ENCODE peak calls at places on chromosome 6, in nine cellular contexts. Y is PC-3, O is HCT116, P is neural progenitor cell, B is GM23338, N is GM23248, F is SK-N-SH, I is MM.1S, K is hepatocyte. D is an unnamed sample.

GRCh38 chr6:165117121-165117520 is 192.3 kb downstream of the C6orf118 start:
- DNase-seq in O (no peak), K (no peak), Y (no peak), P (no peak), N (peak; percentile 85), F (no peak), B (no peak), I (no peak), D (no peak)

GRCh38 chr6:106973018-106973840 is 1.3 kb downstream of the CD24 start:
- DNase-seq in F (peak; percentile 79), B (peak; percentile 66), P (peak; percentile 74), K (peak; percentile 49), N (no peak), I (no peak), O (no peak), Y (no peak), D (peak; percentile 63)

GRCh38 chr6:61989616-61990015 is 296.4 kb downstream of the KHDRBS2 start:
- DNase-seq in P (no peak), I (no peak), K (no peak), B (no peak), N (no peak), F (no peak), Y (no peak), O (no peak), D (no peak)

GRCh38 chr6:136158398-136158797 is 91.7 kb downstream of the MTFR2 start:
- DNase-seq in B (no peak), O (no peak), Y (no peak), K (peak; percentile 34), F (no peak), N (no peak), P (no peak), I (no peak), D (no peak)

GRCh38 chr6:8074213-8074612 is 10.0 kb upstream of the BLOC1S5 start:
- DNase-seq in P (no peak), O (no peak), B (no peak), Y (no peak), I (no peak), N (peak; percentile 60), F (no peak), K (no peak), D (no peak)

GRCh38 chr6:124683507-124683906 is 278.7 kb upstream of the RNF217 start:
- DNase-seq in Y (no peak), K (no peak), O (no peak), F (no peak), B (peak; percentile 72), I (no peak), P (peak; percentile 80), N (no peak), D (peak; percentile 43)

GRCh38 chr6:154500769-154501171 is 9.7 kb downstream of the CNKSR3 start:
- DNase-seq in B (peak; percentile 72), N (peak; percentile 45), F (peak; percentile 35), I (no peak), O (no peak), Y (peak; percentile 18), K (peak; percentile 34), P (peak; percentile 43), D (no peak)

GRCh38 chr6:72787521-72788031 is 165.7 kb downstream of the KCNQ5 start:
- DNase-seq in F (no peak), B (peak; percentile 64), K (peak; percentile 33), N (peak; percentile 81), O (no peak), I (no peak), P (peak; percentile 36), Y (peak; percentile 59), D (no peak)

GRCh38 chr6:140217283-140217682 is 842.8 kb upstream of the CITED2 start:
- DNase-seq in Y (no peak), F (no peak), O (no peak), P (no peak), B (no peak), I (no peak), N (no peak), K (no peak), D (no peak)

GRCh38 chr6:13615802-13616140 is 636 bp downstream of the NOL7 start:
- DNase-seq in O (no peak), Y (peak; percentile 41), B (peak; percentile 56), K (peak; percentile 74), P (peak; percentile 71), N (peak; percentile 87), I (peak; percentile 25), F (peak; percentile 54), D (peak; percentile 48)

GRCh38 chr6:15962449-15962764 is 166.5 kb upstream of the MYLIP start:
- DNase-seq in O (no peak), Y (peak; percentile 13), I (no peak), P (no peak), K (no peak), F (no peak), B (peak; percentile 2), N (peak; percentile 84), D (peak; percentile 22)
- H2AFZ ChIP-seq in O (no peak overlapping the region), Y (no peak overlapping the region), I (no peak overlapping the region), P (no peak overlapping the region), K (peak overlapping the region; percentile 20), F (peak overlapping the region; percentile 4), B (peak overlapping the region; percentile 49), N (peak overlapping the region; percentile 72), D (peak overlapping the region; percentile 42)

GRCh38 chr6:87116922-87117321 is 22.0 kb upstream of the CGA start:
- DNase-seq in F (no peak), B (no peak), N (no peak), K (no peak), P (no peak), I (no peak), Y (no peak), O (no peak), D (no peak)

GRCh38 chr6:87110639-87111038 is 15.7 kb upstream of the CGA start:
- DNase-seq in P (no peak), I (no peak), Y (no peak), O (no peak), K (no peak), N (no peak), F (no peak), B (no peak), D (no peak)

GRCh38 chr6:87118054-87118453 is 23.1 kb upstream of the CGA start:
- DNase-seq in N (no peak), O (peak; percentile 6), Y (peak; percentile 72), P (no peak), F (no peak), K (no peak), I (no peak), B (no peak), D (no peak)

GRCh38 chr6:87115402-87116135 is 20.7 kb upstream of the CGA start:
- DNase-seq in F (peak; percentile 35), Y (no peak), P (no peak), I (no peak), O (no peak), B (peak; percentile 38), N (no peak), K (no peak), D (no peak)
- TF ChIP-seq EZH2phosphoT487 in F (no peak), Y (no peak), P (no peak), I (no peak), O (no peak), B (no peak), N (no peak), K (no peak), D (no peak)

DNA sequence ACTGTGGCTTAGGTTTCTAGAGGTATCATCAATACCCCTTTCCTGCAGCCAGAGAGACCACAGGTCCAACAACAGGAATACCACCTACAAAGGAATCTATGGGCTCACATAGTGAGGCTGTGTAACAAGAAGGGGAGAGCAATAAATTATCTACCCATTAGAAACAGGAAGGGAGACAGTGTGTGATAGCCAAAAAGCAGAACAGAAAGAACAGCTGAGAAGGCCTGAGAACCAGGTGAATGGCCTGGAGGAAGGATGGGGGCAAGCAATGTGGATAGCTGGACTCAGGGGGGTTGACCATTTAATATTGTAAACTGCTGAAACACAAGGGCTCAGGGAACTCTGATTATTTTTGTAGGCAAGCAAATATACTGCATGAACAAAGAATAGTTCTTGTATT is 628.2 kb downstream of the COL12A1 start:
- DNase-seq in F (no peak), B (no peak), O (no peak), K (no peak), I (no peak), Y (no peak), N (no peak), P (no peak), D (no peak)
- H3K27ac ChIP-seq in F (no peak overlapping the region), B (no peak overlapping the region), O (no peak overlapping the region), K (peak overlapping the region; percentile 42), I (no peak overlapping the region), Y (no peak overlapping the region), N (peak overlapping the region; percentile 77), P (no peak overlapping the region), D (no peak overlapping the region)

GRCh38 chr6:11378639-11379038 is 146.2 kb upstream of the NEDD9 start:
- DNase-seq in F (no peak), P (no peak), O (no peak), I (no peak), Y (no peak), N (no peak), B (no peak), K (no peak), D (no peak)

GRCh38 chr6:11380549-11380948 is 148.1 kb upstream of the NEDD9 start:
- DNase-seq in P (no peak), O (no peak), N (no peak), F (no peak), B (no peak), I (no peak), Y (no peak), K (no peak), D (no peak)

GRCh38 chr6:11379805-11380204 is 147.3 kb upstream of the NEDD9 start:
- DNase-seq in Y (no peak), O (no peak), K (no peak), I (no peak), B (no peak), N (no peak), P (no peak), F (no peak), D (no peak)

GRCh38 chr6:11381801-11382513 is 149.5 kb upstream of the NEDD9 start:
- DNase-seq in O (no peak), K (no peak), Y (no peak), B (no peak), F (no peak), I (peak; percentile 88), P (no peak), N (no peak), D (peak; percentile 83)

DNA sequence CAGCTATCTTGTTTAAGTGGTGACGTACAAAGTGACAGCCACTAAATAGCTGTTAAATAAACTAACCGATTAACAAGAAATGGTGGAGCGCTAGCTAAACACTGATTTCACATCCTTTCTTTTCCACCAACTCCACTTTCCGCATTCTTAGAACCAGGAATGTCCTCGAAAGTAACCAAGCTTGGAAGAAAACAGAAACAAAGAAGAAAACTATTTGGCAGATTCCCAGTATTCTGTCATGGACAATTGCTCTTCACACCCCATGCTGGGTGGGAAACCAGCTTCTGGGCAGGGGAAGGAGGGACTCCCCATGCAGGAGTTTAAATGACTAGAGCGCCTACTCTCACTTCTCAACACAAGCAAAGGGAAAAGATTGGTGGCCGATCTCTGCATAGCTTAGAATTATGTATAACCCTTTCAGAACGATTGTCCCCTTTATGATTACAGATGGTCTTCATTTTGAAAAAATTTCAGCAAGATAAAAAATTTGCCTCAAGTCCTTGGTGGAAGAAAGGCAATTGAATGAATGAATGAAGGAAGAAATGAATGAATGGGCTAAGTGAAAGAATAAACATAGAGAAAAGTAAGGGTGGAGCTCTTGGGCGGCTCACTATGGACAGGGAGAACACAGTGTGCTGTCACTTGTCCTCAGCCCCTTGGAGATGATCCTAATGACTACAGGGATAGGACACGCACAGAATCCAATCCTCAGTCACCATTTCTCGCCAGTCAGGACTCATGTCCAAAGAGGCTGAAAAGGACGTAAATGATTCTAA is 148.7 kb upstream of the NEDD9 start:
- DNase-seq in Y (no peak), F (no peak), O (no peak), B (peak; percentile 7), K (no peak), P (peak; percentile 11), N (no peak), I (no peak), D (no peak)
- H2AFZ ChIP-seq in Y (no peak overlapping the region), F (no peak overlapping the region), O (no peak overlapping the region), B (no peak overlapping the region), K (no peak overlapping the region), P (no peak overlapping the region), N (no peak overlapping the region), I (peak overlapping the region; percentile 50), D (peak overlapping the region; percentile 74)

GRCh38 chr6:1314617-1315016 is 2.7 kb downstream of the FOXQ1 start:
- DNase-seq in N (no peak), O (no peak), K (no peak), F (no peak), B (no peak), Y (no peak), P (no peak), I (no peak), D (no peak)
- TF ChIP-seq EZH2phosphoT487 in N (no peak), O (no peak), K (no peak), F (no peak), B (no peak), Y (no peak), P (no peak), I (no peak), D (no peak)

D was measured in OCI-LY7.